ENCODE peak calls at places on chromosomes 2 and 18, in six cellular contexts. One of them, this sample, is unnamed.

GRCh38 chr2:230640540-230641011 is 72.1 kb upstream of the CAB39 start:
- DNase-seq in MM.1S: no peak
- DNase-seq in adrenal gland: no peak
- DNase-seq in mucosa of descending colon: no peak
- DNase-seq in osteoblast: peak; percentile 52
- DNase-seq in esophagus squamous epithelium: no peak
- DNase-seq in this sample: no peak

GRCh38 chr2:84901593-84902120 is 3.8 kb upstream of the TMSB10 start:
- DNase-seq in esophagus squamous epithelium: no peak
- DNase-seq in osteoblast: peak; percentile 82
- DNase-seq in mucosa of descending colon: no peak
- DNase-seq in MM.1S: no peak
- DNase-seq in adrenal gland: no peak
- DNase-seq in this sample: no peak

GRCh38 chr18:37662099-37662498 is 96.5 kb upstream of the CELF4 start:
- DNase-seq in osteoblast: no peak
- DNase-seq in esophagus squamous epithelium: no peak
- DNase-seq in MM.1S: no peak
- DNase-seq in mucosa of descending colon: no peak
- DNase-seq in adrenal gland: no peak
- DNase-seq in this sample: no peak

GRCh38 chr2:201839727-201840126 is 33.4 kb downstream of the CDK15 start:
- DNase-seq in mucosa of descending colon: no peak
- DNase-seq in adrenal gland: no peak
- DNase-seq in osteoblast: no peak
- DNase-seq in MM.1S: no peak
- DNase-seq in esophagus squamous epithelium: no peak
- DNase-seq in this sample: no peak

GRCh38 chr2:78397198-78397597 is 628.3 kb upstream of the REG3G start:
- DNase-seq in osteoblast: no peak
- DNase-seq in MM.1S: no peak
- DNase-seq in adrenal gland: no peak
- DNase-seq in mucosa of descending colon: no peak
- DNase-seq in esophagus squamous epithelium: no peak
- DNase-seq in this sample: no peak

GRCh38 chr18:33210575-33211189 is 229.8 kb downstream of the CCDC178 start:
- DNase-seq in mucosa of descending colon: no peak
- DNase-seq in osteoblast: no peak
- DNase-seq in adrenal gland: peak; percentile 5
- DNase-seq in esophagus squamous epithelium: no peak
- DNase-seq in MM.1S: peak; percentile 52
- DNase-seq in this sample: no peak

GRCh38 chr2:177525351-177525750 is 132.8 kb downstream of the AGPS start:
- DNase-seq in MM.1S: no peak
- DNase-seq in adrenal gland: no peak
- DNase-seq in osteoblast: no peak
- DNase-seq in mucosa of descending colon: no peak
- DNase-seq in esophagus squamous epithelium: no peak
- DNase-seq in this sample: no peak

GRCh38 chr2:227267406-227268115 is 57.5 kb upstream of the MFF start:
- DNase-seq in osteoblast: peak; percentile 21
- DNase-seq in MM.1S: no peak
- DNase-seq in mucosa of descending colon: no peak
- DNase-seq in adrenal gland: no peak
- DNase-seq in esophagus squamous epithelium: no peak
- DNase-seq in this sample: no peak

GRCh38 chr18:55794288-55795052 is 206.5 kb upstream of the TCF4 start:
- DNase-seq in esophagus squamous epithelium: no peak
- DNase-seq in mucosa of descending colon: no peak
- DNase-seq in osteoblast: no peak
- DNase-seq in MM.1S: no peak
- DNase-seq in adrenal gland: no peak
- DNase-seq in this sample: no peak

GRCh38 chr2:25241452-25241851 is 73.1 kb upstream of the POMC start:
- DNase-seq in mucosa of descending colon: no peak
- DNase-seq in esophagus squamous epithelium: no peak
- DNase-seq in osteoblast: peak; percentile 41
- DNase-seq in MM.1S: no peak
- DNase-seq in adrenal gland: no peak
- DNase-seq in this sample: no peak

GRCh38 chr18:65039578-65039977 is 711.2 kb upstream of the CDH7 start:
- DNase-seq in esophagus squamous epithelium: no peak
- DNase-seq in MM.1S: no peak
- DNase-seq in adrenal gland: no peak
- DNase-seq in osteoblast: no peak
- DNase-seq in mucosa of descending colon: no peak
- DNase-seq in this sample: no peak

GRCh38 chr2:25402477-25402876 is 60.8 kb upstream of the DNMT3A start:
- DNase-seq in adrenal gland: no peak
- DNase-seq in MM.1S: peak; percentile 83
- DNase-seq in osteoblast: no peak
- DNase-seq in mucosa of descending colon: no peak
- DNase-seq in esophagus squamous epithelium: no peak
- DNase-seq in this sample: no peak

GRCh38 chr2:57943271-57943670 is 103.3 kb upstream of the VRK2 start:
- DNase-seq in MM.1S: no peak
- DNase-seq in osteoblast: no peak
- DNase-seq in esophagus squamous epithelium: no peak
- DNase-seq in adrenal gland: no peak
- DNase-seq in mucosa of descending colon: no peak
- DNase-seq in this sample: no peak

GRCh38 chr2:62455957-62456692 is 49.9 kb downstream of the TMEM17 start:
- DNase-seq in mucosa of descending colon: no peak
- DNase-seq in osteoblast: no peak
- DNase-seq in adrenal gland: no peak
- DNase-seq in esophagus squamous epithelium: no peak
- DNase-seq in MM.1S: no peak
- DNase-seq in this sample: no peak

GRCh38 chr18:23126352-23127056 is 8.8 kb upstream of the CABLES1 start:
- DNase-seq in osteoblast: no peak
- DNase-seq in adrenal gland: no peak
- DNase-seq in MM.1S: no peak
- DNase-seq in esophagus squamous epithelium: no peak
- DNase-seq in mucosa of descending colon: peak; percentile 53
- DNase-seq in this sample: no peak

GRCh38 chr2:173520918-173521317 is 166.2 kb downstream of the CDCA7 start:
- DNase-seq in adrenal gland: no peak
- DNase-seq in mucosa of descending colon: no peak
- DNase-seq in MM.1S: no peak
- DNase-seq in esophagus squamous epithelium: no peak
- DNase-seq in osteoblast: no peak
- DNase-seq in this sample: no peak

GRCh38 chr2:88252646-88253045 is 82.5 kb downstream of the THNSL2 start:
- DNase-seq in mucosa of descending colon: no peak
- DNase-seq in adrenal gland: no peak
- DNase-seq in osteoblast: no peak
- DNase-seq in esophagus squamous epithelium: no peak
- DNase-seq in MM.1S: no peak
- DNase-seq in this sample: no peak

GRCh38 chr18:48693006-48693405 is 154.2 kb downstream of the CTIF start:
- DNase-seq in adrenal gland: peak; percentile 51
- DNase-seq in esophagus squamous epithelium: no peak
- DNase-seq in mucosa of descending colon: no peak
- DNase-seq in osteoblast: no peak
- DNase-seq in MM.1S: no peak
- DNase-seq in this sample: no peak

GRCh38 chr2:221517362-221518121 is 54.6 kb downstream of the EPHA4 start:
- DNase-seq in adrenal gland: peak; percentile 8
- DNase-seq in mucosa of descending colon: peak; percentile 71
- DNase-seq in osteoblast: no peak
- DNase-seq in MM.1S: peak; percentile 46
- DNase-seq in esophagus squamous epithelium: no peak
- DNase-seq in this sample: peak; percentile 77

GRCh38 chr2:118838741-118839455 is 8.6 kb downstream of the EN1 start:
- DNase-seq in adrenal gland: no peak
- DNase-seq in esophagus squamous epithelium: no peak
- DNase-seq in mucosa of descending colon: no peak
- DNase-seq in MM.1S: no peak
- DNase-seq in osteoblast: peak; percentile 66
- DNase-seq in this sample: no peak

GRCh38 chr2:216765810-216766259 is 70.5 kb upstream of the IGFBP5 start:
- DNase-seq in esophagus squamous epithelium: no peak
- DNase-seq in osteoblast: no peak
- DNase-seq in MM.1S: no peak
- DNase-seq in adrenal gland: peak; percentile 78
- DNase-seq in mucosa of descending colon: no peak
- DNase-seq in this sample: no peak

GRCh38 chr2:149029312-149029965 is 9.1 kb upstream of the LYPD6B start:
- DNase-seq in MM.1S: no peak
- DNase-seq in mucosa of descending colon: no peak
- DNase-seq in adrenal gland: no peak
- DNase-seq in osteoblast: no peak
- DNase-seq in esophagus squamous epithelium: no peak
- DNase-seq in this sample: no peak

GRCh38 chr2:172102159-172102857 is 392 bp downstream of the DLX2 start:
- DNase-seq in MM.1S: no peak
- DNase-seq in adrenal gland: no peak
- DNase-seq in mucosa of descending colon: peak; percentile 50
- DNase-seq in osteoblast: peak; percentile 97
- DNase-seq in esophagus squamous epithelium: no peak
- DNase-seq in this sample: no peak
- H3K4me3 ChIP-seq in MM.1S: peak overlapping the region; percentile 70
- H3K4me3 ChIP-seq in adrenal gland: no peak overlapping the region
- H3K4me3 ChIP-seq in mucosa of descending colon: no peak overlapping the region
- H3K4me3 ChIP-seq in osteoblast: peak overlapping the region; percentile 87
- H3K4me3 ChIP-seq in esophagus squamous epithelium: peak overlapping the region; percentile 41
- H3K4me3 ChIP-seq in this sample: peak overlapping the region; percentile 44

GRCh38 chr2:71934595-71935263 is 212.9 kb downstream of the CYP26B1 start:
- DNase-seq in osteoblast: peak; percentile 80
- DNase-seq in esophagus squamous epithelium: no peak
- DNase-seq in adrenal gland: peak; percentile 31
- DNase-seq in mucosa of descending colon: no peak
- DNase-seq in MM.1S: no peak
- DNase-seq in this sample: peak; percentile 35

GRCh38 chr2:71932780-71933466 is 214.7 kb downstream of the CYP26B1 start:
- DNase-seq in osteoblast: peak; percentile 56
- DNase-seq in adrenal gland: no peak
- DNase-seq in MM.1S: no peak
- DNase-seq in esophagus squamous epithelium: no peak
- DNase-seq in mucosa of descending colon: no peak
- DNase-seq in this sample: peak; percentile 39

GRCh38 chr2:71932027-71932779 is 215.5 kb downstream of the CYP26B1 start:
- DNase-seq in mucosa of descending colon: no peak
- DNase-seq in MM.1S: no peak
- DNase-seq in esophagus squamous epithelium: no peak
- DNase-seq in osteoblast: no peak
- DNase-seq in adrenal gland: no peak
- DNase-seq in this sample: no peak

GRCh38 chr2:71934320-71934593 is 213.4 kb downstream of the CYP26B1 start:
- DNase-seq in adrenal gland: no peak
- DNase-seq in esophagus squamous epithelium: no peak
- DNase-seq in mucosa of descending colon: no peak
- DNase-seq in MM.1S: no peak
- DNase-seq in osteoblast: no peak
- DNase-seq in this sample: no peak

GRCh38 chr2:71933467-71934319 is 214.0 kb downstream of the CYP26B1 start:
- DNase-seq in MM.1S: no peak
- DNase-seq in adrenal gland: no peak
- DNase-seq in esophagus squamous epithelium: no peak
- DNase-seq in mucosa of descending colon: no peak
- DNase-seq in osteoblast: peak; percentile 93
- DNase-seq in this sample: peak; percentile 7
- H3K4me1 ChIP-seq in MM.1S: no peaks in the 10 kb centered on the region
- H3K4me1 ChIP-seq in adrenal gland: no peaks in the 10 kb centered on the region
- H3K4me1 ChIP-seq in esophagus squamous epithelium: no peaks in the 10 kb centered on the region
- H3K4me1 ChIP-seq in mucosa of descending colon: peaks cover 9% of the 10 kb centered on the region
- H3K4me1 ChIP-seq in osteoblast: peaks cover 29% of the 10 kb centered on the region
- H3K4me1 ChIP-seq in this sample: no peaks in the 10 kb centered on the region

DNA sequence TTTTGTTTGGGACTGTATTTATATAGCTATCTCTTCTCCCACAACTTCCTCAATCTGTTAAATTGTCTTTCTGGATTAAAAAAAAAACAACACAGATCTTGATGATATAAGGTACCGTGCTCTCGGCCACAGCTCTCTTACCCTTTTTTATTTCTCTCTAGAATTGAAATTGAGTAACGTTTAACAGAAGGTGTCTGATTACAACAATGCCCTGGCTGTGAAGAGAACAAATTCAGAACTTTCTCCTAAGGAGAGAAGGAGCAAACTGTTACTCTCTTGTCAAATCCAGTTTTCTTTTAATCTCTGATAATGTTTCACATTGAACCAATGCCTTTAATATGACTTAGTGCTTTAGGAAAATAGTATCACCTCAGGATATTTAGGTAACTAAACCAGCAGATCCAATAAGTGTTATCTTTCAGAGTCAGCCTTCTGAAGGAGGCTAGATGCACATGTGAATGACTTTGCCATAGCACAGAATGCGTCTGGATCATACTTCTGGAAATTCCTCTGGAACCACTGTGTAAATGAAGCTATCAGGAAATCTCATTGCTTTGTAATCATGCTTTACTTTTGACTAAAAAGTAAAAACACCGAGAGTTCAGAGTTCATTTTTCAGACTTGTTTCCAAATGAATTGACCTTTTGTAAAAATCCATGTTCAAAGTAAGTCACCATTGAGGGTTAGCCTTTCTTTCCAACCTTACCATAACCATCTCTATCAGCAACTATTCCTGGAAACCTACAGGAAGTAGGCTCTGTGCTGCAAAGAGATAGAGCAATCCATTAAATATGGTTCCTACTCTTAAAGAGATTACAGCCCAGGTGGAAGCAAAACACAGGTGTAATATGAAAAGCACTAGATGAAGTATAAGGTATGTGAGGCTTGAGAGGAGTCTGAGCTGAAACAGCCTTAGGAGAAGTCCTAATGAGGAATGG is 147.0 kb upstream of the OSR1 start:
- DNase-seq in esophagus squamous epithelium: no peak
- DNase-seq in MM.1S: no peak
- DNase-seq in mucosa of descending colon: no peak
- DNase-seq in osteoblast: no peak
- DNase-seq in adrenal gland: no peak
- DNase-seq in this sample: no peak
- TF ChIP-seq CTCF in esophagus squamous epithelium: no peak
- TF ChIP-seq CTCF in MM.1S: no peak
- TF ChIP-seq CTCF in mucosa of descending colon: no peak
- TF ChIP-seq CTCF in osteoblast: no peak
- TF ChIP-seq CTCF in adrenal gland: no peak
- TF ChIP-seq CTCF in this sample: no peak

GRCh38 chr18:79804130-79804772 is 6.5 kb downstream of the KCNG2 start:
- DNase-seq in esophagus squamous epithelium: no peak
- DNase-seq in MM.1S: no peak
- DNase-seq in adrenal gland: no peak
- DNase-seq in osteoblast: no peak
- DNase-seq in mucosa of descending colon: no peak
- DNase-seq in this sample: peak; percentile 55

GRCh38 chr18:79806976-79807841 is 9.5 kb downstream of the KCNG2 start:
- DNase-seq in osteoblast: no peak
- DNase-seq in mucosa of descending colon: no peak
- DNase-seq in adrenal gland: no peak
- DNase-seq in MM.1S: no peak
- DNase-seq in esophagus squamous epithelium: no peak
- DNase-seq in this sample: no peak

GRCh38 chr18:79803611-79804051 is 5.9 kb downstream of the KCNG2 start:
- DNase-seq in mucosa of descending colon: no peak
- DNase-seq in esophagus squamous epithelium: no peak
- DNase-seq in adrenal gland: no peak
- DNase-seq in MM.1S: no peak
- DNase-seq in osteoblast: peak; percentile 73
- DNase-seq in this sample: no peak

GRCh38 chr18:79805211-79805862 is 7.6 kb downstream of the KCNG2 start:
- DNase-seq in osteoblast: no peak
- DNase-seq in esophagus squamous epithelium: no peak
- DNase-seq in adrenal gland: no peak
- DNase-seq in mucosa of descending colon: no peak
- DNase-seq in MM.1S: no peak
- DNase-seq in this sample: no peak

GRCh38 chr18:79805926-79806487 is 8.3 kb downstream of the KCNG2 start:
- DNase-seq in osteoblast: no peak
- DNase-seq in MM.1S: no peak
- DNase-seq in esophagus squamous epithelium: no peak
- DNase-seq in adrenal gland: no peak
- DNase-seq in mucosa of descending colon: no peak
- DNase-seq in this sample: no peak
- H3K4me3 ChIP-seq in osteoblast: no peak overlapping the region
- H3K4me3 ChIP-seq in MM.1S: no peak overlapping the region
- H3K4me3 ChIP-seq in esophagus squamous epithelium: no peak overlapping the region
- H3K4me3 ChIP-seq in adrenal gland: no peak overlapping the region
- H3K4me3 ChIP-seq in mucosa of descending colon: no peak overlapping the region
- H3K4me3 ChIP-seq in this sample: no peak overlapping the region

This sample was measured in CD8-positive, alpha-beta T cell.